ENCODE peak calls at places on chromosomes 16 and 17, in five cellular contexts. Q is GM12878, O is IMR-90, X is HepG2, G is SK-N-SH. T is an unnamed sample.

GRCh38 chr17:17605747-17606083 is 14.2 kb upstream of the PEMT start:
- DNase-seq in X (no peak), G (no peak), Q (no peak), O (peak), T (no peak)

GRCh38 chr17:42227849-42228696 is 33.8 kb upstream of the GHDC start:
- DNase-seq in G (no peak), X (no peak), Q (no peak), O (peak), T (no peak)

GRCh38 chr16:81697321-81697885 is 81.7 kb upstream of the PLCG2 start:
- DNase-seq in Q (no peak), G (peak), X (peak), O (peak), T (peak)

GRCh38 chr17:1908699-1909309 is 79.0 kb downstream of the RPA1 start:
- DNase-seq in Q (no peak), X (peak), G (peak), O (peak), T (peak)

GRCh38 chr16:24075929-24076716 is 180.0 kb upstream of the CACNG3 start:
- DNase-seq in Q (peak), O (no peak), G (no peak), X (no peak), T (peak)

GRCh38 chr17:62737513-62737912 is 70.6 kb downstream of the MARCHF10 start:
- DNase-seq in O (no peak), X (no peak), Q (no peak), G (no peak), T (no peak)

GRCh38 chr17:79797492-79798295 is 817 bp upstream of the CBX8 start:
- DNase-seq in X (no peak), G (peak), Q (no peak), O (no peak), T (peak)

GRCh38 chr17:18093616-18094408 is 6.1 kb downstream of the DRG2 start:
- DNase-seq in Q (no peak), O (peak), X (peak), G (no peak), T (peak)

GRCh38 chr17:35373984-35374765 is 754 bp upstream of the SLFN11 start:
- DNase-seq in Q (no peak), X (no peak), O (peak), G (peak), T (no peak)

GRCh38 chr16:82061861-82062525 is 26.9 kb downstream of the HSD17B2 start:
- DNase-seq in Q (no peak), X (no peak), O (peak), G (peak), T (peak)

GRCh38 chr16:79600636-79601091 is at the start of gene MAF:
- DNase-seq in O (peak), Q (no peak), X (peak), G (peak), T (peak)

GRCh38 chr17:46764709-46765401 is 53.6 kb downstream of the WNT3 start:
- DNase-seq in X (no peak), G (peak), O (peak), Q (no peak), T (peak)

GRCh38 chr17:77416096-77416713 is 275.4 kb downstream of the SEC14L1 start:
- DNase-seq in G (no peak), O (no peak), Q (no peak), X (no peak), T (no peak)

GRCh38 chr17:71099003-71099710 is 929.8 kb downstream of the KCNJ2 start:
- DNase-seq in O (no peak), G (no peak), Q (no peak), X (no peak), T (no peak)

GRCh38 chr17:17416007-17416399 is 60.8 kb upstream of the MED9 start:
- DNase-seq in G (peak), X (peak), Q (peak), O (peak), T (peak)

GRCh38 chr17:42122371-42123303 is at the start of gene HSPB9:
- DNase-seq in Q (no peak), O (no peak), G (no peak), X (no peak), T (no peak)

GRCh38 chr16:11256657-11257130 is 690 bp upstream of the SOCS1 start:
- DNase-seq in Q (no peak), O (peak), G (peak), X (no peak), T (peak)

GRCh38 chr17:40557531-40558299 is 7.6 kb downstream of the CCR7 start:
- DNase-seq in O (no peak), G (no peak), Q (no peak), X (no peak), T (no peak)

GRCh38 chr17:71176928-71177443 is 943.8 kb upstream of the SOX9 start:
- DNase-seq in X (no peak), O (no peak), G (no peak), Q (no peak), T (no peak)

GRCh38 chr17:17497065-17497844 is 1.1 kb upstream of the RASD1 start:
- DNase-seq in O (no peak), X (no peak), G (no peak), Q (no peak), T (no peak)

GRCh38 chr16:75550211-75550662 is 5.8 kb downstream of the TMEM231 start:
- DNase-seq in G (no peak), O (peak), Q (peak), X (peak), T (no peak)

GRCh38 chr17:17516941-17517720 is 20.9 kb upstream of the RASD1 start:
- DNase-seq in O (no peak), Q (no peak), G (no peak), X (no peak), T (no peak)

GRCh38 chr17:9872852-9873251 is 32.2 kb downstream of the RCVRN start:
- DNase-seq in O (no peak), Q (no peak), G (no peak), X (no peak), T (no peak)

GRCh38 chr17:50920891-50921595 is 54.9 kb upstream of the TOB1 start:
- DNase-seq in G (no peak), X (no peak), O (no peak), Q (no peak), T (no peak)

GRCh38 chr17:14201087-14201486 is 35.6 kb downstream of the CDRT15 start:
- DNase-seq in G (no peak), Q (no peak), X (no peak), O (peak), T (no peak)

GRCh38 chr17:76597156-76598003 is 11.7 kb upstream of the ST6GALNAC2 start:
- DNase-seq in O (no peak), X (peak), G (no peak), Q (peak), T (no peak)

GRCh38 chr17:57097832-57098421 is 12.9 kb downstream of the AKAP1 start:
- DNase-seq in X (no peak), Q (no peak), O (peak), G (peak), T (no peak)

GRCh38 chr17:50087246-50087911 is 7.8 kb upstream of the PDK2 start:
- DNase-seq in X (peak), Q (no peak), O (peak), G (peak), T (peak)

GRCh38 chr17:80426671-80427326 is 11.8 kb downstream of the ENDOV start:
- DNase-seq in X (peak), G (peak), O (peak), Q (peak), T (peak)

GRCh38 chr17:48614904-48615211 is 234 bp downstream of the HOXB8 start:
- DNase-seq in G (no peak), Q (no peak), X (no peak), O (no peak), T (no peak)

GRCh38 chr17:48613862-48614694 is 1.0 kb downstream of the HOXB8 start:
- DNase-seq in Q (no peak), X (no peak), G (no peak), O (peak), T (no peak)

GRCh38 chr17:48615963-48616718 is 1.0 kb upstream of the HOXB8 start:
- DNase-seq in X (no peak), G (no peak), Q (no peak), O (no peak), T (no peak)

GRCh38 chr17:48616719-48617514 is 1.8 kb upstream of the HOXB8 start:
- DNase-seq in O (no peak), Q (no peak), G (no peak), X (no peak), T (no peak)

GRCh38 chr17:48615212-48615962 is at the start of gene HOXB8:
- DNase-seq in X (no peak), Q (no peak), O (no peak), G (no peak), T (no peak)
- TF ChIP-seq MXI1 in X (no peak), Q (no peak), O (no peak), G (no peak), T (no peak)

DNA sequence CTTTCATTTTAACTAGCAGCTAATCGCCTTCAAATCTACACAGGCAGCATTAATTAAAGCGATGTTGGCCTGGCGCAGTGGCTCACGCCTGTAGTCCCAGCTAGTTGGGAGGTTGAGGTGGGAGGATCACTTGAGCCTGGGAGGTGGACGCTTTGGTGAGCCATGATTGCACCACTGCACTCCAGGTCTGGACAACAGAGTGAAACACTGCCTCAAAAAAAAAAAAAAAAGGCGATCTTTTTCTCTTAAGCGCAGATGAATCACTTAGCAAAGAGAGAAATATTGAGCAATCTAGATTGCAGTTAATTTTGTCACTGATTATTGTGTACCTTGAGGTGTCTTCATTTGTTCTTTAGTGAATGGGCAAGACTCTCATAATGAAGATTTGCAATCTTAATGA is 12.4 kb downstream of the SNTB2 start:
- DNase-seq in X (no peak), Q (no peak), G (no peak), O (peak), T (no peak)
- TF ChIP-seq MXI1 in X (no peak), Q (no peak), G (no peak), O (no peak), T (no peak)

GRCh38 chr17:28812136-28812979 is 30.2 kb downstream of the FAM222B start:
- DNase-seq in O (peak), X (peak), G (peak), Q (peak), T (peak)

GRCh38 chr17:28807925-28808641 is 34.5 kb downstream of the FAM222B start:
- DNase-seq in Q (no peak), O (peak), G (no peak), X (peak), T (peak)

GRCh38 chr17:28812980-28813377 is 29.6 kb downstream of the FAM222B start:
- DNase-seq in X (no peak), G (peak), O (peak), Q (no peak), T (no peak)

GRCh38 chr17:28810437-28810836 is 32.2 kb downstream of the FAM222B start:
- DNase-seq in G (no peak), Q (no peak), O (no peak), X (no peak), T (no peak)

GRCh38 chr17:28811594-28812135 is 30.9 kb downstream of the FAM222B start:
- DNase-seq in G (peak), O (peak), Q (no peak), X (peak), T (peak)
- TF ChIP-seq MXI1 in G (no peak), O (no peak), Q (no peak), X (no peak), T (no peak)

GRCh38 chr16:28317040-28317880 is 24.9 kb downstream of the SBK1 start:
- DNase-seq in G (peak), X (peak), Q (no peak), O (peak), T (peak)
- TF ChIP-seq MXI1 in G (peak), X (no peak), Q (no peak), O (no peak), T (no peak)

GRCh38 chr17:7508846-7509245 is 24.7 kb downstream of the POLR2A start:
- DNase-seq in Q (no peak), G (no peak), X (no peak), O (no peak), T (no peak)

GRCh38 chr17:7512105-7512504 is 27.9 kb downstream of the POLR2A start:
- DNase-seq in O (no peak), X (no peak), Q (no peak), G (no peak), T (no peak)

GRCh38 chr17:7512824-7513540 is 28.8 kb downstream of the POLR2A start:
- DNase-seq in Q (no peak), O (no peak), X (no peak), G (no peak), T (no peak)

GRCh38 chr17:7509937-7510336 is 25.8 kb downstream of the POLR2A start:
- DNase-seq in X (no peak), Q (no peak), O (no peak), G (no peak), T (peak)

GRCh38 chr17:7511108-7511507 is 26.9 kb downstream of the POLR2A start:
- DNase-seq in G (no peak), Q (no peak), X (no peak), O (peak), T (peak)
- TF ChIP-seq MXI1 in G (no peak), Q (no peak), X (no peak), O (no peak), T (no peak)

GRCh38 chr16:64971211-64971610 is 150.7 kb downstream of the CDH11 start:
- DNase-seq in O (no peak), X (no peak), G (no peak), Q (no peak), T (no peak)
- TF ChIP-seq MXI1 in O (no peak), X (no peak), G (no peak), Q (no peak), T (no peak)

GRCh38 chr16:2212362-2213324 is 2.0 kb upstream of the BRICD5 start:
- DNase-seq in G (no peak), Q (no peak), O (no peak), X (no peak), T (peak)
- TF ChIP-seq MXI1 in G (no peak), Q (no peak), O (no peak), X (no peak), T (peak)

GRCh38 chr17:44266402-44267164 is 1.4 kb downstream of the SLC4A1 start:
- DNase-seq in X (no peak), Q (no peak), G (peak), O (no peak), T (peak)
- TF ChIP-seq MXI1 in X (no peak), Q (no peak), G (no peak), O (no peak), T (peak)

GRCh38 chr16:290681-291405 is 7.9 kb downstream of the PDIA2 start:
- DNase-seq in G (no peak), Q (no peak), O (no peak), X (no peak), T (no peak)
- TF ChIP-seq MXI1 in G (no peak), Q (no peak), O (no peak), X (no peak), T (no peak)

DNA sequence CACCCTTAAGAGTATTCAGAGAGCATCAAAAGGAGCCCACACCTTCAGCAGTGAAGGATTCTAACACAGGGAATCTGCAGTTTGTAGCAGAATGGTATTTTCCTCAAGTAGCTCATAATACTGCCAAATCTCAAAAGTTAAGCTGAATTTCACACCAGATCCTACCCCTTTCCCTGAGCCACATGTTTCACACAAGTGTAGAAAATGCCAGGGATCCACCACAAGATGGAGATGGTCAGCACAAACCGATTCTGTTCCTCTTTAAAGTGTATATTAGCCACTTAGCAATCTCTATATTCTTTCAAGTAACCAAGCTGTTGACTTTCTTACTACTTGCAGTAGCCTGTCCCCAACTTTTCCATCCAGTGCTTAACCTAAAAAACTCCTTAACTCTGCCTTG is 13.2 kb downstream of the GINS2 start:
- DNase-seq in Q (no peak), G (no peak), O (peak), X (peak), T (no peak)
- TF ChIP-seq MXI1 in Q (no peak), G (peak), O (peak), X (no peak), T (no peak)